ENCODE peak calls at places on chromosomes 11 and 22, in nine cellular contexts. C, W, M, J, F, U, D, L and N are unnamed samples.

GRCh38 chr11:18611196-18611595 is 11.6 kb downstream of the MISFA start:
- DNase-seq in C (no peak), W (no peak), M (no peak), J (no peak), F (no peak), U (no peak), D (no peak), L (no peak), N (no peak)

GRCh38 chr11:28951191-28951590 is 843.0 kb downstream of the METTL15 start:
- DNase-seq in C (no peak), W (no peak), M (no peak), J (no peak), F (no peak), U (no peak), D (no peak), L (no peak), N (no peak)

GRCh38 chr11:6022954-6023353 is 7.6 kb downstream of the OR56A1 start:
- DNase-seq in C (peak), W (no peak), M (no peak), J (no peak), F (no peak), U (no peak), D (no peak), L (peak), N (peak)

GRCh38 chr11:6229911-6230310 is 4.5 kb downstream of the FHIP1B start:
- DNase-seq in C (no peak), W (no peak), M (no peak), J (no peak), F (no peak), U (no peak), D (peak), L (no peak), N (no peak)

GRCh38 chr11:115613986-115614625 is 109.9 kb upstream of the CADM1 start:
- DNase-seq in C (peak), W (no peak), M (no peak), J (no peak), F (no peak), U (no peak), D (no peak), L (no peak), N (no peak)

GRCh38 chr22:29330291-29330690 is 14.8 kb upstream of the RASL10A start:
- DNase-seq in C (no peak), W (no peak), M (no peak), J (no peak), F (no peak), U (no peak), D (no peak), L (no peak), N (no peak)

GRCh38 chr22:32995335-32995734 is 62.8 kb downstream of the SYN3 start:
- DNase-seq in C (no peak), W (no peak), M (no peak), J (no peak), F (no peak), U (no peak), D (no peak), L (no peak), N (no peak)

GRCh38 chr22:44363214-44363979 is 50.6 kb upstream of the SHISAL1 start:
- DNase-seq in C (peak), W (no peak), M (peak), J (no peak), F (peak), U (peak), D (peak), L (peak), N (no peak)

GRCh38 chr11:110295487-110296225 is 758 bp downstream of the RDX start:
- DNase-seq in C (no peak), W (no peak), M (peak), J (no peak), F (peak), U (peak), D (peak), L (peak), N (peak)

GRCh38 chr11:69653406-69653960 is 12.5 kb downstream of the CCND1 start:
- DNase-seq in C (no peak), W (no peak), M (no peak), J (no peak), F (no peak), U (no peak), D (no peak), L (no peak), N (no peak)

GRCh38 chr11:117328414-117329010 is 858 bp downstream of the CEP164 start:
- DNase-seq in C (no peak), W (no peak), M (no peak), J (no peak), F (no peak), U (no peak), D (peak), L (peak), N (peak)

GRCh38 chr22:47596176-47596690 is 833.8 kb downstream of the TBC1D22A start:
- DNase-seq in C (no peak), W (no peak), M (no peak), J (no peak), F (no peak), U (no peak), D (no peak), L (no peak), N (no peak)

GRCh38 chr22:43814264-43814663 is 2.2 kb upstream of the EFCAB6 start:
- DNase-seq in C (no peak), W (no peak), M (no peak), J (no peak), F (no peak), U (no peak), D (no peak), L (no peak), N (no peak)

GRCh38 chr11:19832166-19832750 is 119.6 kb downstream of the NAV2 start:
- DNase-seq in C (no peak), W (no peak), M (no peak), J (no peak), F (no peak), U (no peak), D (no peak), L (no peak), N (no peak)

GRCh38 chr11:82718307-82718706 is 15.4 kb downstream of the FAM181B start:
- DNase-seq in C (no peak), W (no peak), M (no peak), J (no peak), F (no peak), U (peak), D (no peak), L (peak), N (peak)

GRCh38 chr11:43709689-43710088 is 29.2 kb downstream of the HSD17B12 start:
- DNase-seq in C (no peak), W (no peak), M (no peak), J (no peak), F (no peak), U (no peak), D (no peak), L (no peak), N (no peak)

GRCh38 chr22:17782158-17782557 is 7.9 kb upstream of the BID start:
- DNase-seq in C (no peak), W (no peak), M (no peak), J (no peak), F (no peak), U (no peak), D (no peak), L (no peak), N (no peak)

DNA sequence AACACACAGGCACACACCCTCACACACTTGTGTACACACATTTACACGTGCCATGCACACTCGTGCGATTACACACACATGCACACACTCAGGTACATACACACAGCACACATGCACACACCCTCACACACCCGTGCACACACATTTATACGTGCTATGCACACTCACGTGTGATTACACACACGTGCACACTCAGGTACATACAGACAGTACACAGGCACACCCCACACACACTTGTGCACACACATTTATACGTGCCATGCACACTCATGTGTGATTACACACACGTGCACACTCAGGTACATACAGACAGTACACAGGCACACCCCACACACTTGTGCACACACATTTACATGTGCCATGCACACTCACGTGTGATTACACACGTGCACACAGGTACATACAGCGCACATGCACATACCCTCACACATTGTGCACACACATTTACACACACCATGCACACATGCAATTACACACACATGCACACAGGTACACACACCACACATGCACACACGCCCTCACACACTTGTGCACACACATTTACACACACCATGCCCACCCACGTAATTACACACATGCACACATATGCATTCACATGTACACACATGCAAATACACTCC is 4.6 kb downstream of the IFITM10 start:
- DNase-seq in C (no peak), W (no peak), M (no peak), J (no peak), F (no peak), U (no peak), D (no peak), L (no peak), N (no peak)
- TF ChIP-seq CTCF in C (no peak), W (no peak), M (no peak), J (no peak), F (no peak), U (no peak), D (no peak), L (no peak), N (no peak)

DNA sequence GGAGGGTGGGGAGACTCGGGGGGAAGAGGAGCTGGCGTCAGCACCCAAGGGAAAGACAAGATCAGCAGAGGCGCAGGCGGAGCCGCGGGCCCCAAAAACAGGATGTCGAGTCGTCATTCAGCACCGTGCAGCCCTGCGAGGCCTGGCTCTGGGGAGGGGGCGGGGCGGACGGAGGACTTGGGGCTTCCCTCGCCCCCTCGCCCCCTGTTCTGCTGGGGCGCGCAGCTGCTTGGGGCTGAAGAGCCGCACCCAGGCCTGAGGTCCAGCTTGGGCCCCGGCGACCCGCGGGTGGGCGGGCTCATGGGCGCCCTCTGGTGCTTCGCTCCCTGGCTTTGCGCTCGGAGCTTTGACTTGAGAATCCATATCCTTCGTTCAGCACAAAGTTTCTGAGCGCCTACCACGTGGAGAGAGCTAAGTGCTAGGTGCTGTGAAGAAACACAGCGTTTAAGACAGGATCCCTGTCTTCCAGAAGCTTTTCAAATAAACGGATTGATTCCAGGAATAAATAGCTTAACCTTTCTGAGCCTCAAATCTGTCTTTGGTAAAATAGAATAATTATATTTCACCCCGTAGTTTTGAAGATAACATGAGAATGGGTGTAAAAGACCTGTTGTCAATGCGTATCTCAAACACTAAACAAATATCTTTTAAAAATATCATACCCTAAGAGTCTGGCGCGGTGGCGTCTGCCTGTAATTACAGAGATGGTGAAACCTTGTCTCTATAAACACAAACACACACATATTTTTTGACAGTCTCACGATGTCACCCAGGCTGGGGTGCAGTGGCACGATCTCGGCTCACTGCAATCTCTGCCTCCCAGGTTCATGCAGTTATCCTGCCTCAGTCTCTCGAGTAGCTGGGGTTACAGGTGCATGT is 906 bp upstream of the RHOG start:
- DNase-seq in C (peak), W (peak), M (peak), J (peak), F (peak), U (peak), D (peak), L (peak), N (peak)
- TF ChIP-seq CTCF in C (peak), W (peak), M (peak), J (peak), F (peak), U (peak), D (peak), L (peak), N (peak)

GRCh38 chr22:41367680-41368542 is 13.8 kb upstream of the TEF start:
- DNase-seq in C (peak), W (no peak), M (peak), J (no peak), F (peak), U (peak), D (peak), L (peak), N (no peak)
- TF ChIP-seq CTCF in C (no peak), W (no peak), M (no peak), J (no peak), F (no peak), U (no peak), D (no peak), L (no peak), N (no peak)

GRCh38 chr22:22877523-22878210 is 9.9 kb upstream of the IGLL5 start:
- DNase-seq in C (no peak), W (no peak), M (no peak), J (peak), F (peak), U (peak), D (peak), L (peak), N (peak)
- TF ChIP-seq CTCF in C (peak), W (peak), M (peak), J (peak), F (peak), U (peak), D (peak), L (peak), N (peak)

DNA sequence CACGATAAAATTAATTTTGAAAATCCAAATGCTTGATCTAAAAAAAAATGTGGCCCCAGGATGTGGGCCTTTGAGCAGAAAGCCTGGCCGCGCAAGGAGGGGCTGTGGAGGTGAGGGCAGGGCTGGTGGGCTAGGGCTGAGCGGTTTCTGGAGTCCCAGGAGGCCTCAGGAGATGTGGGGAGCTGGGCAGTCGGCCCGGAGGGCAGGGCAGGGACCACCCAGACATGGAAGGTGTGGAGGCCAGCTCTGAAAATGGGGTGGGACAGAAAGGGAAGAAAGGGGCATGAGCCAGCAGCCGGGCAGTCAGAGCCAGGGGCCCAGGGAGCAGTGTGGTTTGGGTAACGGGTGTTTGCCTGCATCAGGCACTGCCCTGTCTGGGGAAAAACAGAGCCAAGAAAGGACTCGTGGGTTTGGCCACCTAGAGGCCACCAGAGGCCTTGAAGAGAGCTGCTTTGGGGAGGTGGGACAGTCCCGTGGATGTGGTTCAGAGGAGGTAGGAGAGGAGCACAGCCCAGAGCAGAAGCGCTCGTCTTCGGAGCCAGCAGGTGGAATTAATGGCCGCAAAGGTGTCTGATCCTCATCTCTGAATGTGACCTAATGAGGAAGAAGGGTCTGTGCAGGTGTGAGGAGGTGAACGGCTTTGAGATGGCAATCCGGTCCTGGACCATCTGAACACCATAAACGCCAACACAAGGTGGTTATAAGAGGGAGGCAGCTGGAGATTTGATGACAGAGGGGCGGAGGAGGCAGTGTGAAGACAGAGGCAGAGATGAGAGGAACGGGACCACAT is 50.2 kb downstream of the IGF2 start:
- DNase-seq in C (no peak), W (no peak), M (peak), J (no peak), F (no peak), U (no peak), D (no peak), L (no peak), N (no peak)
- TF ChIP-seq CTCF in C (no peak), W (no peak), M (no peak), J (peak), F (no peak), U (no peak), D (no peak), L (peak), N (peak)

GRCh38 chr11:66070604-66071325 is 693 bp downstream of the PACS1 start:
- DNase-seq in C (no peak), W (no peak), M (peak), J (no peak), F (peak), U (peak), D (peak), L (peak), N (peak)
- TF ChIP-seq CTCF in C (no peak), W (no peak), M (no peak), J (peak), F (no peak), U (no peak), D (no peak), L (no peak), N (no peak)

DNA sequence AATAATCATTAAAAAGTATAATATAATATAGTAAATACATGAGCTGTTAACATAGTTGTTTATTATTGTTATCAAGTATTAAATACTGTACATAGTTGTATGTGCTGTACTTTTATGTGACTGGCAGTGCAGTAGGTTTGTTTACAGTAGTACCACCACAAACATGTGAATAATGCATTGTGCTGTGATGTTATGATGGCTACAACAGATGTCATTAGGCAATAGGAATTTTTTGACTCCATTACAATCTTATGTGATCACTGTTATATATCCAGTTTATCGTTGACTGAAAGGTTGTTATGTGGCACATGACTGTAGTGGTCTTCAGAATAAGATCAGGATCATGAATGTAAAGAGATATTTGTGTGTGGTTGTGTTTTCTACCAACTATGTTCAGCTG is 577.8 kb downstream of the JRKL start:
- DNase-seq in C (no peak), W (no peak), M (no peak), J (no peak), F (no peak), U (no peak), D (no peak), L (no peak), N (no peak)
- TF ChIP-seq CTCF in C (no peak), W (no peak), M (no peak), J (no peak), F (no peak), U (no peak), D (no peak), L (no peak), N (no peak)